ENCODE peak calls at places on chromosomes 2 and 18, in five cellular contexts. Q is IMR-90, J is endothelial cell of umbilical vein, I is H9, A is HCT116. N is an unnamed sample.

GRCh38 chr2:190804182-190804795 is 76.3 kb upstream of the GLS start:
- DNase-seq in Q (peak), I (no peak), J (peak), A (peak), N (no peak)

GRCh38 chr2:42843131-42843530 is 50.7 kb upstream of the HAAO start:
- DNase-seq in A (no peak), J (no peak), Q (no peak), I (no peak), N (no peak)

GRCh38 chr2:120632796-120633646 is 102.6 kb upstream of the GLI2 start:
- DNase-seq in Q (no peak), J (no peak), I (no peak), A (no peak), N (no peak)

GRCh38 chr2:86002375-86002774 is 103.3 kb downstream of the POLR1A start:
- DNase-seq in Q (no peak), J (no peak), I (peak), A (no peak), N (no peak)

GRCh38 chr2:172256886-172257285 is 154.2 kb upstream of the DLX2 start:
- DNase-seq in I (no peak), J (no peak), A (no peak), Q (no peak), N (no peak)

GRCh38 chr2:199404841-199405240 is 52.9 kb downstream of the SATB2 start:
- DNase-seq in A (no peak), J (no peak), Q (peak), I (no peak), N (no peak)

GRCh38 chr2:126766897-126767296 is 110.9 kb downstream of the GYPC start:
- DNase-seq in I (no peak), A (no peak), J (no peak), Q (no peak), N (no peak)

GRCh38 chr2:234412726-234413125 is 84.2 kb downstream of the ARL4C start:
- DNase-seq in J (no peak), A (no peak), I (no peak), Q (no peak), N (no peak)

GRCh38 chr18:26034850-26035497 is 55.4 kb downstream of the SS18 start:
- DNase-seq in J (no peak), Q (no peak), I (no peak), A (no peak), N (no peak)

GRCh38 chr2:214436470-214436869 is 25.6 kb downstream of the VWC2L start:
- DNase-seq in Q (no peak), I (no peak), A (no peak), J (no peak), N (no peak)

GRCh38 chr2:47403829-47404228 is 873 bp downstream of the MSH2 start:
- DNase-seq in I (no peak), J (no peak), A (no peak), Q (peak), N (no peak)

GRCh38 chr2:215982465-215982875 is 30.9 kb downstream of the MREG start:
- DNase-seq in J (no peak), Q (peak), A (peak), I (no peak), N (no peak)

GRCh38 chr2:71154798-71155197 is 24.4 kb downstream of the MPHOSPH10 start:
- DNase-seq in A (peak), Q (no peak), J (no peak), I (peak), N (peak)

GRCh38 chr2:104056451-104056850 is 797.5 kb upstream of the POU3F3 start:
- DNase-seq in A (no peak), J (no peak), Q (no peak), I (no peak), N (no peak)

GRCh38 chr18:59142274-59142673 is 2.6 kb downstream of the SEC11C start:
- DNase-seq in Q (no peak), A (no peak), I (no peak), J (no peak), N (no peak)

GRCh38 chr2:172465417-172466334 is 38.3 kb downstream of the ITGA6 start:
- DNase-seq in Q (peak), A (no peak), J (peak), I (peak), N (peak)

GRCh38 chr2:46650556-46651001 is 171.2 kb downstream of the TMEM247 start:
- DNase-seq in I (peak), J (peak), Q (peak), A (peak), N (peak)

GRCh38 chr2:96153991-96154431 is 8.8 kb upstream of the DUSP2 start:
- DNase-seq in Q (no peak), I (peak), J (no peak), A (no peak), N (no peak)

GRCh38 chr2:12261993-12262680 is 454.6 kb upstream of the TRIB2 start:
- DNase-seq in J (no peak), Q (peak), I (no peak), A (no peak), N (no peak)

GRCh38 chr2:16709769-16710168 is 44.1 kb upstream of the CYRIA start:
- DNase-seq in Q (no peak), I (no peak), J (no peak), A (no peak), N (no peak)

GRCh38 chr2:73243884-73244570 is 9.9 kb downstream of the CCT7 start:
- DNase-seq in A (no peak), J (no peak), I (no peak), Q (peak), N (no peak)

GRCh38 chr2:179981085-179981484 is 26.0 kb downstream of the CWC22 start:
- DNase-seq in Q (peak), A (no peak), I (no peak), J (peak), N (no peak)

GRCh38 chr2:214196260-214196659 is 214.6 kb upstream of the VWC2L start:
- DNase-seq in J (no peak), A (no peak), I (no peak), Q (no peak), N (no peak)

GRCh38 chr2:17815466-17816184 is 635 bp upstream of the MSGN1 start:
- DNase-seq in Q (no peak), J (peak), I (peak), A (no peak), N (no peak)

GRCh38 chr2:121075641-121076500 is 209.1 kb downstream of the TFCP2L1 start:
- DNase-seq in A (no peak), J (no peak), I (peak), Q (no peak), N (no peak)

GRCh38 chr2:188322569-188323531 is 31.2 kb downstream of the GULP1 start:
- DNase-seq in A (no peak), I (no peak), Q (peak), J (peak), N (no peak)

GRCh38 chr18:14106906-14107305 is 25.3 kb downstream of the ZNF519 start:
- DNase-seq in I (no peak), A (no peak), J (no peak), Q (no peak), N (no peak)

GRCh38 chr2:143807192-143807591 is 678.0 kb downstream of the ARHGAP15 start:
- DNase-seq in Q (peak), A (no peak), J (no peak), I (no peak), N (no peak)

GRCh38 chr18:72623444-72623843 is 79.3 kb upstream of the CBLN2 start:
- DNase-seq in J (no peak), Q (no peak), I (no peak), A (no peak), N (no peak)

GRCh38 chr2:237923507-237924163 is 43.2 kb upstream of the UBE2F start:
- DNase-seq in J (peak), Q (peak), A (peak), I (peak), N (peak)

GRCh38 chr2:190183535-190183934 is 121.0 kb upstream of the MSTN start:
- DNase-seq in Q (no peak), A (no peak), I (no peak), J (no peak), N (no peak)

GRCh38 chr2:160928854-160929301 is 231.3 kb upstream of the TANK start:
- DNase-seq in I (no peak), J (peak), Q (peak), A (no peak), N (no peak)

GRCh38 chr18:74496508-74497307 is 545 bp downstream of the CNDP2 start:
- DNase-seq in A (peak), I (peak), J (no peak), Q (peak), N (peak)
- H2AFZ ChIP-seq in A (no peak), I (no peak), J (peak), Q (peak), N (peak)

GRCh38 chr2:150075831-150076230 is 411.6 kb downstream of the RND3 start:
- DNase-seq in J (peak), A (no peak), I (no peak), Q (peak), N (no peak)

GRCh38 chr2:150080115-150080514 is 407.4 kb downstream of the RND3 start:
- DNase-seq in J (peak), Q (peak), A (no peak), I (no peak), N (no peak)

GRCh38 chr2:150081775-150082517 is 405.5 kb downstream of the RND3 start:
- DNase-seq in A (no peak), Q (no peak), I (no peak), J (peak), N (no peak)

DNA sequence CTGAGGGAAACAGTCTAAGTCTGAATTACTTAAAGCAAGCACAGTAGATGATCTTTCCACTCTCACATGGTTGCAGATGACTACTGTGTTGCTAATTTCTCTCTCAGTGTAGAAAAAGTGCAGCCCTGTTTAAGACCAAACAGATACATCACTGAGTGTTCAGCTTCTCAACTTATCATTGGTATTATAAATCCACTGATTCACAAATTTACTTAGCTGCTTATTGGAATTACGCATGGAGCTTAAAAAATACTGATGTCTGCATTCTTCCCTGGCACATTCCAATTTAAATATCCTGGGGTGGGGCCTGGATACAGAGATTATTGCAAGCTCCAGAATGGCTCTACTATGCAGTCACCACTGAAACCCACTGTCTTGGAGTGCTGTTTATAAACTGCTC is 411.2 kb downstream of the RND3 start:
- DNase-seq in J (no peak), I (no peak), A (no peak), Q (peak), N (no peak)
- H2AFZ ChIP-seq in J (peak), I (no peak), A (no peak), Q (no peak), N (no peak)

GRCh38 chr2:20555954-20556353 is 94.9 kb downstream of the HS1BP3 start:
- DNase-seq in A (no peak), J (no peak), I (no peak), Q (no peak), N (no peak)

GRCh38 chr2:20553580-20553979 is 97.3 kb downstream of the HS1BP3 start:
- DNase-seq in J (no peak), I (no peak), Q (no peak), A (no peak), N (no peak)

GRCh38 chr2:20551231-20551944 is 99.5 kb downstream of the HS1BP3 start:
- DNase-seq in A (no peak), J (peak), Q (no peak), I (no peak), N (no peak)

GRCh38 chr2:20549144-20549543 is 101.8 kb downstream of the HS1BP3 start:
- DNase-seq in J (no peak), I (no peak), Q (no peak), A (no peak), N (no peak)

DNA sequence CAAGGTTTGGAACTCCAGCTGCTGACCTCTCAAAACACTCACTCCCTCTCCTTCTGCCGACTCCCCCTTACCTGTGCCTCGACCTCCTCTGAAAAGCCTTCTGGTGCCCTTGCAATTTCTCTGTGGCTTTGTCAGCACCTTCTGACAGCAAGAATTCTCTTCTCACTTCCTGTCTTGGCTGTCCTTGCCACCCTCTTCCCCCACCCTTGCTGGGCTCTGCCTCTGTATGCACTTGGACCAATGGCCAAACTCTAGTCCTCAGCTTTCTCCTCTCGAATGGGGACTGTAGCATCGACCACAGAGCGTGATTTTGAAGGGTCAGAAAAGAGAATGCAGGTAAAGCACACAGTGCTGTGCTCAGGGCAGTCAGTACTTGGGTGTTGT is 99.0 kb downstream of the HS1BP3 start:
- DNase-seq in J (no peak), I (no peak), Q (no peak), A (no peak), N (no peak)
- H2AFZ ChIP-seq in J (no peak), I (no peak), Q (no peak), A (no peak), N (no peak)

DNA sequence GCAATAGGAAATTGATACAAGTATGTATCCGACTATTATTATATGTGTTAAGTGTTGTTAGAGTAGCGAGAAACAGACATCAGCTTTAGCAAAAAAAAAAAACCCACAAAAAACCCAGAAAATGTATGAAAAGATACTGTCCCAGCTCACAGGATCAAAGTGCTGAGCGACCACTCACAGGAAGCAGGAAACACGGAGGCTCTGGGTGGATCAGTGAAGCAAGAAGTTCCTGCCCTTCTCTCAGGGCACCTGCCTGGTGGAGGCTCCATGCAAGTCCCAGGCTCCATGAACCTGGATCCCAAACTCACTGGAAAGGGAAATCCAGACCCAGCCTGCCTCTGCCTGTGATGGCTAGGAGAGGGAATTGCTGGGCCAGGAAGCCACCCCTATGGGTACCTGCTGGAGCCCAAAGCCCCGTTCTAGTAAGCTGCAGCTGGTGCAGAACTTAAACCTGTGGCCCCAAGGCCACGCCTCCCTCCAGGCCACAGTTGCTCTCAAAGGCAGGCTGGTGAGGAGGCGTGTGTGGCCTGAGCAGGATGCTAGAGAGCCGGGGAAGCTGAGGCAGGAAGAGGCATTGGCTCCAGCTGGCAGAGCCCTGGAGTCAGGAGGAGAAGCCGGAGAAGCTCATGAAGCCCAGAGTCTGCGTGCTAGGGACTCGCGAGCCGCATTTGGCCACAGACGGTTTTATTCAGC is 63.6 kb upstream of the TAF1B start:
- DNase-seq in I (no peak), J (no peak), A (no peak), Q (no peak), N (peak)
- H2AFZ ChIP-seq in I (no peak), J (no peak), A (no peak), Q (no peak), N (peak)

GRCh38 chr18:63867368-63867767 is 20.1 kb upstream of the SERPINB2 start:
- DNase-seq in J (no peak), Q (no peak), I (no peak), A (no peak), N (no peak)

GRCh38 chr18:63869374-63869773 is 18.1 kb upstream of the SERPINB2 start:
- DNase-seq in I (no peak), A (no peak), Q (peak), J (no peak), N (no peak)

GRCh38 chr18:63872586-63872985 is 14.9 kb upstream of the SERPINB2 start:
- DNase-seq in J (no peak), Q (no peak), I (no peak), A (no peak), N (no peak)

GRCh38 chr18:63869851-63870250 is 17.7 kb upstream of the SERPINB2 start:
- DNase-seq in Q (peak), A (no peak), I (no peak), J (no peak), N (no peak)

GRCh38 chr18:63868546-63868945 is 19.0 kb upstream of the SERPINB2 start:
- DNase-seq in Q (no peak), I (no peak), A (no peak), J (no peak), N (no peak)
- H2AFZ ChIP-seq in Q (no peak), I (no peak), A (no peak), J (no peak), N (no peak)

GRCh38 chr18:1999387-1999786 is 571.9 kb downstream of the METTL4 start:
- DNase-seq in J (no peak), A (no peak), Q (no peak), I (no peak), N (no peak)

GRCh38 chr18:1998121-1998520 is 573.2 kb downstream of the METTL4 start:
- DNase-seq in A (no peak), I (no peak), Q (no peak), J (no peak), N (no peak)

GRCh38 chr18:2002604-2003003 is 568.7 kb downstream of the METTL4 start:
- DNase-seq in A (no peak), I (no peak), J (no peak), Q (no peak), N (no peak)

DNA sequence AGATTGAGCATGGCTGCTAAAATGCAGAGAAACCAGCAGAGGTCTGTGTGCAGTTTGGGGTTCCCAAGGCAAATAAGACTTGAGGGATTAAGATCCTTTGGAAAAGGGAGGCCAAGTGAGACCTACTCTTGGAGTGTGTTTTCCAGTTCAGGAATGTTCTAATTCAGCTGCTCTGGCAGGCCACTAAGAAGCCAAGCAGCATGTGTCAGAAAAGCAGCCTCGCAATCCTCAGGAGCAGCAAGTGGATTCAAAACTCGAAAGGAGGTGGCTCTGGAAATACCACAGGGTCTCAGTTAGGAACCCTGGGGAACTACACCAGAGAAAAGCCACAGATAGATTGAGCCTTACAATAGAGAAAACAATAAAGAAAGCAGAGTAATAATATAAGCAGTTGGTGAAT is 569.1 kb downstream of the METTL4 start:
- DNase-seq in J (no peak), I (peak), A (no peak), Q (no peak), N (no peak)
- H2AFZ ChIP-seq in J (no peak), I (no peak), A (no peak), Q (no peak), N (no peak)

GRCh38 chr2:109720379-109721116 is 73.6 kb upstream of the RGPD5 start:
- DNase-seq in I (no peak), Q (no peak), A (no peak), J (no peak), N (no peak)
- H2AFZ ChIP-seq in I (no peak), Q (no peak), A (no peak), J (no peak), N (no peak)

GRCh38 chr18:67408240-67408639 is 108.3 kb downstream of the DSEL start:
- DNase-seq in I (no peak), A (no peak), Q (peak), J (peak), N (no peak)

GRCh38 chr18:67406678-67407077 is 109.8 kb downstream of the DSEL start:
- DNase-seq in J (no peak), A (no peak), I (no peak), Q (no peak), N (no peak)

GRCh38 chr18:67400502-67401117 is 115.9 kb downstream of the DSEL start:
- DNase-seq in Q (peak), J (peak), I (no peak), A (no peak), N (no peak)

DNA sequence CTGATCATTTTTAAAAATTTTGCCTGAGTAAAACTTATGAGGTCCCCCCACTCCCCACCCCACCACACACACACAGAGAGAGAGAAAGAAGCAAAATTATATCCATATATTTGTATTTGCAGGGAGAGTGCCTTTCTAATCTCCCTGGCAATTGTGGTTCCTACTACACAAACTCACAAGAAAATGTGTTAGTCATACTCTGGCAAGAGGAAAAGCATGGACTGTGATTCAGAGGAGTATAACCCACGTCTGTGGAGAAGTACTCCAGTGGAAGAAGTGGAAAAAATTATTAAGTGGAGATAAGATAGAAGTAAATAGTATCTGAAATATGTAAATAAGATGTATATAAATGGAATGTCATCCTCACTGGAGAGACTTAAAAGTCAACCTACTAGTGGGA is 114.0 kb downstream of the DSEL start:
- DNase-seq in Q (peak), J (peak), A (no peak), I (no peak), N (no peak)
- H2AFZ ChIP-seq in Q (no peak), J (no peak), A (no peak), I (no peak), N (no peak)

N was measured in OCI-LY7.